ENCODE peak calls at places on chromosomes 4 and X, in six cellular contexts. B is H1, Y is HCT116, G is K562, E is HepG2, L is SK-N-SH. D is an unnamed sample.
A peak's percentile ranks its signal among the peaks of the same experiment; 100 is the strongest.

GRCh38 chr4:111535792-111536191 is 609.5 kb upstream of the FAM241A start:
- DNase-seq in G (no peak), B (no peak), Y (no peak), E (no peak), L (no peak), D (no peak)

GRCh38 chr4:140315032-140315826 is 58.2 kb upstream of the SCOC start:
- DNase-seq in G (no peak), E (no peak), B (no peak), Y (no peak), L (no peak), D (no peak)

GRCh38 chrX:80138938-80139337 is 124.4 kb downstream of the TBX22 start:
- DNase-seq in B (no peak), Y (no peak), L (no peak), G (no peak), E (no peak), D (no peak)

GRCh38 chr4:15707363-15707715 is 4.5 kb downstream of the BST1 start:
- DNase-seq in G (no peak), B (no peak), L (no peak), E (no peak), Y (no peak), D (peak; percentile 13)

GRCh38 chr4:38078590-38079381 is 118.6 kb downstream of the PTTG2 start:
- DNase-seq in B (no peak), Y (no peak), E (peak; percentile 65), L (no peak), G (no peak), D (no peak)

GRCh38 chrX:9433596-9433995 is 31.3 kb upstream of the TBL1X start:
- DNase-seq in Y (no peak), E (no peak), L (no peak), G (no peak), B (no peak), D (no peak)

GRCh38 chr4:73599182-73599581 is 21.1 kb downstream of the RASSF6 start:
- DNase-seq in L (no peak), E (peak; percentile 95), G (peak; percentile 66), Y (peak; percentile 38), B (no peak), D (no peak)

GRCh38 chr4:111773858-111774257 is 371.4 kb upstream of the FAM241A start:
- DNase-seq in L (no peak), Y (no peak), E (no peak), B (no peak), G (no peak), D (no peak)

GRCh38 chr4:120921456-120922389 is 803 bp downstream of the PRDM5 start:
- DNase-seq in G (no peak), L (no peak), B (no peak), E (no peak), Y (no peak), D (peak; percentile 79)

GRCh38 chr4:165926307-165926706 is 53.3 kb downstream of the TLL1 start:
- DNase-seq in G (no peak), L (no peak), B (no peak), E (no peak), Y (no peak), D (no peak)

GRCh38 chr4:83905952-83906351 is 370.0 kb downstream of the GPAT3 start:
- DNase-seq in E (peak; percentile 3), B (no peak), Y (no peak), G (peak; percentile 26), L (no peak), D (peak; percentile 53)

GRCh38 chr4:139798456-139798855 is 132.8 kb downstream of the MGST2 start:
- DNase-seq in E (no peak), B (no peak), Y (no peak), G (no peak), L (no peak), D (no peak)

GRCh38 chr4:72591547-72591946 is 22.5 kb upstream of the ADAMTS3 start:
- DNase-seq in G (no peak), L (peak; percentile 19), B (no peak), E (no peak), Y (no peak), D (no peak)

GRCh38 chr4:75786526-75786925 is 62.1 kb downstream of the USO1 start:
- DNase-seq in L (no peak), E (no peak), G (no peak), B (no peak), Y (no peak), D (no peak)

GRCh38 chr4:16257611-16258010 is 31.3 kb upstream of the TAPT1 start:
- DNase-seq in G (no peak), L (no peak), E (peak; percentile 18), B (no peak), Y (no peak), D (no peak)

GRCh38 chrX:53263597-53264094 is 17.7 kb downstream of the IQSEC2 start:
- DNase-seq in Y (peak; percentile 59), L (no peak), E (no peak), B (no peak), G (peak; percentile 85), D (no peak)

GRCh38 chrX:114267127-114267526 is 316.8 kb upstream of the HTR2C start:
- DNase-seq in Y (no peak), B (no peak), G (no peak), L (no peak), E (no peak), D (no peak)

GRCh38 chr4:89110986-89111832 is at the start of gene TIGD2:
- DNase-seq in L (peak; percentile 98), Y (peak; percentile 71), E (peak; percentile 69), G (peak; percentile 93), B (peak; percentile 33), D (peak; percentile 81)

GRCh38 chr4:89113415-89113814 is 2.1 kb downstream of the TIGD2 start:
- DNase-seq in Y (no peak), L (no peak), B (no peak), E (peak; percentile 83), G (no peak), D (no peak)

GRCh38 chr4:89110541-89110985 is 770 bp upstream of the TIGD2 start:
- DNase-seq in G (peak; percentile 22), B (no peak), Y (no peak), L (no peak), E (no peak), D (peak; percentile 8)

GRCh38 chr4:89109841-89110540 is 1.3 kb upstream of the TIGD2 start:
- DNase-seq in E (no peak), Y (no peak), G (no peak), B (no peak), L (peak; percentile 24), D (no peak)

GRCh38 chr4:89111833-89112563 is 665 bp downstream of the TIGD2 start:
- DNase-seq in L (peak; percentile 30), B (no peak), E (peak; percentile 97), G (peak; percentile 32), Y (no peak), D (peak; percentile 39)
- TF ChIP-seq JUND in L (no peak), B (no peak), E (peak; percentile 25), G (no peak), Y (no peak), D (no peak)

DNA sequence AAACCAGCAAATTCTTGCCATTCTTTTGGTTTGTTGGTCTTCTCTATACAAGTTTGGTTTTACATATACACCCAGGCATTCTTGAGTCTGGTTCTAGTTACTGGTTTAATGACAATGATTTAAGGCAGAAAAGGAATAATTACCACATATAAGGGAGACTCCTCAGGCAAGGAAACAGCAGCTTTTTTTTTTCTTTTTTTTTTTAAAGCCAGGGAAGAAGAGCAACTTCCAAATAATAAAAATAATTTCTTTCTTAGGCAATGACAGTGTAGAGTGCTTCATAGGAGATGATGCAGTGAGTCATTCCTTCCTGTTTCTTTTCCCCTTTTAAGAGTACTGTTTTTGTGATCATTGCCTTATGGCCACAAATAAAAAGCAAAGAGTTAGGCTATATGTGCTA is 289.7 kb downstream of the DKK2 start:
- DNase-seq in G (no peak), B (no peak), L (no peak), E (no peak), Y (no peak), D (no peak)
- TF ChIP-seq JUND in G (no peak), B (no peak), L (peak; percentile 62), E (no peak), Y (no peak), D (no peak)

GRCh38 chr4:11050766-11051165 is 366.2 kb upstream of the CLNK start:
- DNase-seq in G (no peak), B (no peak), Y (no peak), E (no peak), L (no peak), D (no peak)
- TF ChIP-seq JUND in G (no peak), B (no peak), Y (no peak), E (no peak), L (no peak), D (no peak)

DNA sequence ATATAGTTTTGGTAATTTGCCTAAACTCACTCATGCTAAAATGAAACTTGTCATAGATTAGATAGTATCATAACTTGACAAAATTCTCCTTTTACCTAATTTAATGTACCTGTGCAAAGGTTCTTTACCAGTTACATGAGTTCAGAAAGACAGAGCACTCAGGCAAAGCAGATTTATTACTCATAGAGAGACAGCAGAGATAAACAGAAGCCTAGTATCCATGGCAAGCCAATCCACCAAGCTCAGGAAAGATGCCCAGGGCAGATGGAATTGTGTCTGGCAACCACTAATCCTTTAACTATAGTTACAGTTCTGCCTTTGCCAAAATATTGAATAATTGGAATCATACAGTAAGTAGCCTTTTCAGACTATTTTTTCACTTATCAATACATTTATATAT is 826.3 kb downstream of the TECRL start:
- DNase-seq in Y (no peak), E (no peak), G (no peak), L (peak; percentile 32), B (no peak), D (no peak)
- TF ChIP-seq JUND in Y (no peak), E (no peak), G (no peak), L (no peak), B (no peak), D (no peak)

DNA sequence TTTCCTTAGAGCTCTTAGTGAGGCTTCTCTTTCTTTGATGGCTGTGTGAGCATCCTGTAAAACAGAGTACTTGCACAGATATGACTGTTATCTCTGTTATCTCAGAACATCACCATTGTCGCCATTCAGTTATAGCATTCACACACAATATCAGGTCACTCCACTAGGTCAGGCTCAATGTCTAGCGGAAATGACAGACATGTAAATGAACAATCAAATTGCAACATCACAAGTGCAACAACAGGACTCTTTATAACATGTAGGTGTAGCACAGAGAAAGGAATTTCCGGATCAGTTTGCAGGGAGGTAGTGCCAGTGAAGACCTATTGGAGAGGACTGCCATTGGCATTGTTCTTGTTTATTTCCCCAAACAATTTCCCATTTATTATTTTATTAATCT is 43.2 kb upstream of the IGSF1 start:
- DNase-seq in E (peak; percentile 80), L (no peak), Y (no peak), B (no peak), G (peak; percentile 3), D (no peak)
- TF ChIP-seq JUND in E (no peak), L (no peak), Y (no peak), B (no peak), G (no peak), D (no peak)

D was measured in T47D.